ENCODE peak calls at places on chromosome 15, in four cellular contexts. Z is mucosa of descending colon, I is stomach, X is astrocyte. F is an unnamed sample.

GRCh38 chr15:36612063-36612788 is 32.8 kb downstream of the CDIN1 start:
- DNase-seq in X (peak), Z (no peak), I (no peak), F (no peak)

GRCh38 chr15:66187271-66187670 is 66.3 kb downstream of the MEGF11 start:
- DNase-seq in X (no peak), Z (no peak), I (peak), F (no peak)

GRCh38 chr15:88716543-88717341 is 77.9 kb downstream of the ISG20 start:
- DNase-seq in Z (no peak), X (no peak), I (no peak), F (no peak)

GRCh38 chr15:59294961-59295741 is 77.5 kb downstream of the MYO1E start:
- DNase-seq in Z (peak), I (no peak), X (peak), F (no peak)

GRCh38 chr15:33314115-33314514 is 3.3 kb downstream of the RYR3 start:
- DNase-seq in I (no peak), X (no peak), Z (no peak), F (no peak)

GRCh38 chr15:59538494-59538893 is 73.1 kb upstream of the GCNT3 start:
- DNase-seq in X (no peak), I (peak), Z (no peak), F (no peak)

GRCh38 chr15:37041836-37042235 is 58.5 kb downstream of the MEIS2 start:
- DNase-seq in I (no peak), Z (no peak), X (no peak), F (no peak)

GRCh38 chr15:43370310-43370974 is 401 bp downstream of the ZSCAN29 start:
- DNase-seq in Z (peak), I (peak), X (peak), F (peak)

GRCh38 chr15:57171414-57171813 is 204.9 kb upstream of the CGNL1 start:
- DNase-seq in Z (no peak), I (no peak), X (no peak), F (no peak)

GRCh38 chr15:54605556-54605955 is 591.2 kb downstream of the RSL24D1 start:
- DNase-seq in I (no peak), Z (no peak), X (no peak), F (no peak)

GRCh38 chr15:26260517-26261133 is 397.5 kb upstream of the ATP10A start:
- DNase-seq in Z (peak), X (no peak), I (no peak), F (no peak)

GRCh38 chr15:40093224-40093842 is 15.3 kb downstream of the BMF start:
- DNase-seq in Z (no peak), X (no peak), I (no peak), F (no peak)

GRCh38 chr15:77030042-77030927 is 35.4 kb downstream of the PSTPIP1 start:
- DNase-seq in Z (peak), X (no peak), I (peak), F (peak)

GRCh38 chr15:40054746-40055575 is 16.0 kb upstream of the SRP14 start:
- DNase-seq in I (peak), X (peak), Z (no peak), F (peak)

GRCh38 chr15:66580643-66581042 is 14.8 kb upstream of the LCTL start:
- DNase-seq in Z (no peak), I (no peak), X (peak), F (no peak)

GRCh38 chr15:47184003-47184404 is 533.3 kb upstream of the SEMA6D start:
- DNase-seq in Z (peak), I (no peak), X (no peak), F (no peak)

GRCh38 chr15:63420333-63420741 is 38.7 kb upstream of the CA12 start:
- DNase-seq in X (peak), Z (peak), I (no peak), F (no peak)

GRCh38 chr15:28873006-28873405 is 12.8 kb upstream of the APBA2 start:
- DNase-seq in X (no peak), I (no peak), Z (no peak), F (no peak)

GRCh38 chr15:25790003-25790660 is 73.0 kb downstream of the ATP10A start:
- DNase-seq in Z (peak), X (peak), I (peak), F (peak)

GRCh38 chr15:42118650-42119531 is 24.5 kb upstream of the PLA2G4D start:
- DNase-seq in Z (peak), X (no peak), I (peak), F (no peak)

GRCh38 chr15:40787991-40788390 is 18.2 kb downstream of the C15orf62 start:
- DNase-seq in X (no peak), Z (peak), I (no peak), F (no peak)

GRCh38 chr15:66249623-66250174 is 3.9 kb downstream of the MEGF11 start:
- DNase-seq in X (no peak), Z (no peak), I (no peak), F (no peak)

GRCh38 chr15:62753518-62754221 is 288.9 kb upstream of the TPM1 start:
- DNase-seq in X (no peak), I (no peak), Z (no peak), F (no peak)

DNA sequence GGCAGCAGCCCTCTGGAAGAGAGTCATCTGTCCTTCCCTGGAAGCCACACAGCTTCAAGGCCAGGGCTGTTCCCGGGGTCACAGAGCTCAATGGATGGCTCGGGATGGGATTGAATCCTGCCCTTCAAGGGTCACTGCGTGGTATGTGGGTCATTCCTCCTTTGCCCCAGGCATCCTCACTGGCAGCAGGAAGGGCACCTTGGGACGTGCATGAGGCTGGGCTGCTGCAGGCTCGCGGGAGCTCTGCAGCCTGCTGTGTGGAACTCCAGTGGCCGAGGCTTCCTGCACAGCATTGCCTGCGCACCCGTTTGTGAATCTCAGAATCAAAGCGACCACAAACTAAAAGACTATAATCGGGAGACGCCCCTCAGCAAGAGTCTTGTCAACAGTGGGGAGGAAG is 60.7 kb downstream of the PCSK6 start:
- DNase-seq in X (no peak), I (peak), Z (no peak), F (no peak)
- TF ChIP-seq CTCF in X (no peak), I (no peak), Z (no peak), F (no peak)

GRCh38 chr15:69978603-69979002 is 119.1 kb downstream of the TLE3 start:
- DNase-seq in I (no peak), X (no peak), Z (no peak), F (no peak)

GRCh38 chr15:69980311-69981059 is 117.2 kb downstream of the TLE3 start:
- DNase-seq in X (no peak), Z (no peak), I (no peak), F (no peak)

GRCh38 chr15:69982037-69982436 is 115.7 kb downstream of the TLE3 start:
- DNase-seq in X (no peak), Z (no peak), I (no peak), F (no peak)

GRCh38 chr15:69979783-69980182 is 117.9 kb downstream of the TLE3 start:
- DNase-seq in X (no peak), I (peak), Z (peak), F (no peak)

GRCh38 chr15:69979269-69979668 is 118.4 kb downstream of the TLE3 start:
- DNase-seq in I (no peak), X (no peak), Z (peak), F (no peak)
- TF ChIP-seq CTCF in I (no peak), X (no peak), Z (no peak), F (no peak)

DNA sequence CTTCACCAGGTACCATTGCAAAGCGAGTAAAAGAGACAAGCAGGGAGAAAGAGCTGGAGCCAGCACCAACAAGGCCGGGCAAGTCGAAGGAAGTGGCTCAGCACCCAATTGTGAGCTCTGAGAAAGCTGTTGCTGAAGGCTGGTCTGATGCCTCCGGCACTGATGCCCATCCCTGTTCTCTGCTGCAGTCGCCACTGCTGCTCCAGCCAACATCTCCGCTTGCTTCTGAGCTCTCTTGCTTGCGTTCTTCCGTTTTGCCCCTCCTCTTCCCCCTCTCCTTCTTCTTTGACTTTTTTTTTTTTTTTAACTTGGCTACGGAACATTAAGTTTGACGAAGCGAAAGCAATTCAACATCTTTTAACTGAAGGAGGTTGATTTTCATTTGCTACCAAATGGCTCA is 442.9 kb downstream of the MCTP2 start:
- DNase-seq in Z (no peak), I (no peak), X (peak), F (no peak)
- TF ChIP-seq CTCF in Z (no peak), I (no peak), X (no peak), F (no peak)

GRCh38 chr15:55741592-55742497 is 1.1 kb downstream of the PRTG start:
- DNase-seq in Z (peak), X (no peak), I (no peak), F (no peak)

GRCh38 chr15:55740981-55741591 is 1.9 kb downstream of the PRTG start:
- DNase-seq in X (peak), I (no peak), Z (no peak), F (no peak)

GRCh38 chr15:55743615-55743978 is 645 bp upstream of the PRTG start:
- DNase-seq in X (no peak), Z (no peak), I (no peak), F (no peak)

GRCh38 chr15:55742927-55743614 is at the start of gene PRTG:
- DNase-seq in Z (peak), X (peak), I (peak), F (peak)

GRCh38 chr15:55742498-55742926 is 440 bp downstream of the PRTG start:
- DNase-seq in I (no peak), X (peak), Z (peak), F (no peak)
- TF ChIP-seq CTCF in I (no peak), X (no peak), Z (no peak), F (no peak)

GRCh38 chr15:101641134-101641764 is 10.9 kb downstream of the TM2D3 start:
- DNase-seq in X (peak), I (peak), Z (peak), F (no peak)

GRCh38 chr15:101641894-101642293 is 10.3 kb downstream of the TM2D3 start:
- DNase-seq in Z (no peak), X (no peak), I (no peak), F (no peak)

GRCh38 chr15:101637549-101638318 is 14.4 kb downstream of the TM2D3 start:
- DNase-seq in X (peak), Z (peak), I (no peak), F (no peak)

GRCh38 chr15:101646652-101647051 is 5.5 kb downstream of the TM2D3 start:
- DNase-seq in Z (no peak), X (no peak), I (no peak), F (no peak)

GRCh38 chr15:101642361-101642760 is 9.8 kb downstream of the TM2D3 start:
- DNase-seq in Z (no peak), X (no peak), I (no peak), F (no peak)
- TF ChIP-seq CTCF in Z (no peak), X (no peak), I (no peak), F (no peak)

DNA sequence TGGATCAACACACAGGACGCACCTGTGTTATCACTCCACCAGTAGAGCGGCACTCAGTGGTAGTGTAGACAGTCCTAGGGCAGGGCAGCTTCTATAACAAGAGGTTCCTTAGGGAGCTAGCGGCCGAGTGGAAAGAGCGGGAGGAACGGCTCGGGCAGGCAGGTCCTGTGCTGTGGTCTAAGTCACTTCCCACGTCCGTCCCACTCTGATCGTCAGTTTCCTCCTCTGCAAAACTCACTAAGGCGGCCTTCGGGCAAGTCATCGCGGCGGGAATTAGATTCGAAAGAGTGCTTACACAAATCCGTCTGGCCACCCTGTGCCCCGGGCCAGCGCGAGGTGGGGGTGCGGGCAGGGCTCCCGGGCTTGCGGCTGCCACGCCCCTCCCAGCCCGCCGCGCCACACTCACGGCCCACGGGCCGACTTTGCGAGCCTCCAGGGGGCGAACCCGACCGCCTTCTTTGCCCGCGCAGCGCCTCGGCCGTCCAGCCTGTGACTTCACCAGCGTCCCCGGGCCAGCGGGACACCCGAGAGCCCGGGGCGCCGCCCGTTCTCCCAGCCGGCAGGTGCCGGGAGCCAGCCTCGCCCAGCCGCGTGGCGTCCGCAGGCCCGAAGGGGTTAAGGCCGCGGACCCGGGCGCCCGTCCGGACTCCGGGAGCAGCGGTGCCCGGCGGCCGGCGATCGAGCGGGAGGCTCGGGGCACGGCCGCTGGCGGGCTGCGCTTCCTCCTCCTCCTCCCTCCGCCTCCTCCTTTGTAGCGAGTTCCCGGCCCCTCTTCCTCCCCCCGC is 426 bp upstream of the CORO2B start:
- DNase-seq in X (peak), Z (peak), I (peak), F (peak)
- TF ChIP-seq CTCF in X (peak), Z (no peak), I (no peak), F (peak)

DNA sequence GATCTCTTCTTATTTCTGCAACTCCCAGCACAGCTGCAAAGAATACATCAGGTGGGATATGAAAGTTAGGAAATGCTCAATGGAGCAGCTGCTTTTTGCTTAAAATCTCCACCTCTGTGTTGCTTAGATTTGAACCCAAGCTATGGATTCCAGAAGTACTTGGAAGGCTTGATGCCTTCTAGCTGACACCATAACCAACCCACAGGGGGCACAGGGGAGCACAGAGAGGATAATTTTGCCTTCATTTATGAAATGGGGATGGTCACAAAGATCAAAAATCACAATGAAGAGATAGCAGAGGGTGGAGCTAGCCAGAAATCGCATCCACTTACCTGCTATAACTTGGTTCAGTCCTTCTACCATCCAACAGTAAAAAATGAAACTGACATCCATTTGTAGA is 75.7 kb downstream of the DUT start:
- DNase-seq in X (no peak), Z (no peak), I (no peak), F (no peak)
- TF ChIP-seq CTCF in X (peak), Z (no peak), I (no peak), F (no peak)

GRCh38 chr15:51736069-51736468 is 1.4 kb downstream of the LYSMD2 start:
- DNase-seq in I (no peak), X (no peak), Z (no peak), F (no peak)

GRCh38 chr15:51737538-51738305 is at the start of gene LYSMD2:
- DNase-seq in X (no peak), Z (peak), I (peak), F (peak)

GRCh38 chr15:51735211-51735610 is 2.2 kb downstream of the LYSMD2 start:
- DNase-seq in X (no peak), Z (no peak), I (no peak), F (no peak)

GRCh38 chr15:51736646-51737537 is 563 bp downstream of the LYSMD2 start:
- DNase-seq in X (no peak), Z (peak), I (peak), F (no peak)

GRCh38 chr15:51735611-51736010 is 1.8 kb downstream of the LYSMD2 start:
- DNase-seq in X (no peak), Z (no peak), I (no peak), F (no peak)
- TF ChIP-seq CTCF in X (no peak), Z (no peak), I (no peak), F (no peak)

DNA sequence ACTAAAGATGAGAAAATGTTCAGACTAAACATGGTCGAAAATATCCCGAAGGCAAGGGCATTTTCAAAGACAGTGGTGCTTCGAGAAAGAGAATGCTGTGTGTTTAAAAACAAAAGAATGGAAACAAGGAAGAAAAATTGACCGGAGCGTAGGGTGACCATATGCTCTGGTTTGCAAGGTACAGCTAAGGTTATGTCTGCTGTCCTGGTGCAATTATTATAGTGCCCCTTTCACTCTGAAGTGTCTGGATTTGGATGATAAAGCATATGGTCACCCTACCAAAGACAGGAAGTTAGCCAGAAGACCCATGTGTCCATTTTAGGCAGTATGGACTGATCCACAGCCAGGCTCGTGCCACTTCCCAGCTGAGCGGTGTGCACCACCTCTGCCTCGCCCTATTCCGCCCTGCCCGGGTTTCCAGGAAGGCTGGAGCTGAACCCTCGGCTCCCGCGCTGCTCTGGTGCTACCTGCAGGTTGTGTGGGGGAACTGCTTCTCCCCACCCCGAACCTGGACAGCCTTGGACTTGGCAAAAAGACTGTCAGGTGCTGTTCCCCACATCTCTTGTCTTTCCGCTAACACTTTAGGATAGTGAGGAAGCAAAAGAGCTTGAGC is 25.2 kb downstream of the GOLGA6D start:
- DNase-seq in Z (peak), I (peak), X (no peak), F (no peak)
- TF ChIP-seq CTCF in Z (peak), I (peak), X (peak), F (no peak)